ENCODE peak calls at places on chromosomes 5 and 9, in six cellular contexts. E is spleen, S is Panc1, I is adipocyte, M is transverse colon, P is gastrocnemius medialis. U is an unnamed sample.

GRCh38 chr5:151406322-151406947 is 41.0 kb upstream of the SLC36A1 start:
- DNase-seq in M (no peak), P (no peak), E (no peak), S (no peak), I (peak; percentile 22), U (no peak)

GRCh38 chr5:65151632-65152031 is 330.1 kb downstream of the ADAMTS6 start:
- DNase-seq in M (no peak), E (no peak), S (no peak), P (no peak), I (peak; percentile 59), U (peak; percentile 9)

GRCh38 chr5:79109527-79110492 is 1.8 kb upstream of the BHMT start:
- DNase-seq in E (no peak), M (no peak), I (no peak), S (peak; percentile 2), P (no peak), U (no peak)

GRCh38 chr9:37800631-37801286 is at the start of gene DCAF10:
- DNase-seq in S (no peak), E (peak; percentile 96), M (peak; percentile 89), I (peak; percentile 93), P (peak; percentile 73), U (peak; percentile 91)

GRCh38 chr9:136289651-136290507 is 14.0 kb downstream of the CCDC187 start:
- DNase-seq in S (no peak), M (no peak), I (no peak), E (no peak), P (no peak), U (no peak)

GRCh38 chr9:88238281-88238571 is 100.0 kb upstream of the SPATA31C2 start:
- DNase-seq in S (no peak), I (no peak), E (no peak), P (no peak), M (no peak), U (no peak)

GRCh38 chr9:34451545-34451944 is 6.8 kb downstream of the FAM219A start:
- DNase-seq in P (no peak), E (no peak), M (no peak), I (no peak), S (no peak), U (no peak)

GRCh38 chr9:14343948-14344547 is 30.1 kb upstream of the NFIB start:
- DNase-seq in S (no peak), I (no peak), M (no peak), E (no peak), P (no peak), U (no peak)

GRCh38 chr5:128844354-128844923 is 120.8 kb upstream of the SLC27A6 start:
- DNase-seq in S (no peak), E (no peak), I (peak; percentile 83), M (no peak), P (no peak), U (no peak)

GRCh38 chr9:34190996-34191892 is 12.4 kb downstream of the UBAP1 start:
- DNase-seq in P (no peak), S (no peak), M (no peak), I (peak; percentile 57), E (no peak), U (no peak)

GRCh38 chr5:68080282-68081050 is 135.1 kb upstream of the PIK3R1 start:
- DNase-seq in E (no peak), S (no peak), M (no peak), P (no peak), I (no peak), U (no peak)

GRCh38 chr5:11905209-11905608 is 963 bp upstream of the CTNND2 start:
- DNase-seq in P (no peak), I (no peak), E (no peak), M (no peak), S (no peak), U (no peak)

GRCh38 chr9:131227112-131228058 is 48.9 kb downstream of the FAM78A start:
- DNase-seq in S (no peak), M (peak; percentile 20), P (no peak), I (no peak), E (no peak), U (peak; percentile 37)

GRCh38 chr5:72831685-72832084 is 15.2 kb downstream of the TNPO1 start:
- DNase-seq in E (no peak), M (no peak), S (no peak), P (no peak), I (no peak), U (no peak)

DNA sequence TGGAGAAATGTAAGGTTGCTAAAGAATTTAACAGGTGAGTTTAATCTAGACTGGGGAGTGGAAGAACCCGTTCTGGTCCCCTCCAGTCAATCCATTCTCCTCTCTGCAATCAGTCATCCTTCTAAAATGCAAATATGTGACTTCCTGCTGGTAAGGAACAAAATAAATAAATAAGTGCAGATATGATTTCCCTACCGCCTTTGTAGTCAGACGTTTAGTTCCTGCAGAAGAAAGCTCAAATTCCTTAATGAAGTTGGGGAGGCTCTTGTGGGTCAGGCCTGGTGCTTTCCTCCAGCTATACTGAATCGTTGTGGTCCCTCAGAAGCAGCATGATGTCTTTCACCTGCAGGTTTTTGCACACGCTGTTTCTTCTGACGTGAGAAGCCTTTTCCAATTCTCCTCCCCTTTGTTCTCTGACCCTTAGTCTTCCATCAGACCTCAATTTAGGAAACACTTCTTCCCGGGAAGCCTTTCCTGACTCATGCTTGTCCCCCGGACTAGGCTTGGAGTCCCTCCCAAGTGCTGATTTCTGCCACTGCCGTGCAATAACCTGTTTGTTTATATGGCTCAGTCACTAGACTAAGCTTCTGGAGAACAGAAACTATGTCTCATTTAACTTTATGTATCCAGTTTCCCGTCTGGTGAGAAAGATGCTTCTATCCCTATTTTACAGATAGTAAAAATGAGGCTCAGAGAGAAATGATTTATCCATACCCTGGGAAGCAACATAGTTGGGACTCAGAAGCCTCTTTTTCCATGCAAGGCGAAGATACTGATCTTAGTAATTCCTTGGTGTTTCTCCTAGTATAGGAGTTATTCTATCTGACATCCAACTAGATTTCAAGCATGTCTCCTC is 1.3 kb downstream of the ATP6V1G1 start:
- DNase-seq in E (no peak), I (peak; percentile 55), M (no peak), P (no peak), S (no peak), U (peak; percentile 15)
- H3K4me1 ChIP-seq in E (peaks cover 64% of the 10 kb centered on the region), I (peaks cover 49% of the 10 kb centered on the region), M (peaks cover 46% of the 10 kb centered on the region), P (peaks cover 52% of the 10 kb centered on the region), S (peaks cover 5% of the 10 kb centered on the region), U (peaks cover 42% of the 10 kb centered on the region)

GRCh38 chr9:133953976-133954709 is 38.0 kb downstream of the VAV2 start:
- DNase-seq in E (peak; percentile 80), P (no peak), S (no peak), M (no peak), I (no peak), U (peak; percentile 18)

GRCh38 chr9:133952598-133953550 is 39.2 kb downstream of the VAV2 start:
- DNase-seq in E (peak; percentile 64), I (no peak), P (no peak), S (no peak), M (no peak), U (no peak)

GRCh38 chr9:133955821-133956411 is 36.2 kb downstream of the VAV2 start:
- DNase-seq in I (peak; percentile 75), S (no peak), P (no peak), M (peak; percentile 51), E (peak; percentile 91), U (no peak)

GRCh38 chr9:133954862-133955529 is 37.1 kb downstream of the VAV2 start:
- DNase-seq in S (no peak), P (no peak), E (peak; percentile 79), M (no peak), I (peak; percentile 2), U (peak; percentile 54)

DNA sequence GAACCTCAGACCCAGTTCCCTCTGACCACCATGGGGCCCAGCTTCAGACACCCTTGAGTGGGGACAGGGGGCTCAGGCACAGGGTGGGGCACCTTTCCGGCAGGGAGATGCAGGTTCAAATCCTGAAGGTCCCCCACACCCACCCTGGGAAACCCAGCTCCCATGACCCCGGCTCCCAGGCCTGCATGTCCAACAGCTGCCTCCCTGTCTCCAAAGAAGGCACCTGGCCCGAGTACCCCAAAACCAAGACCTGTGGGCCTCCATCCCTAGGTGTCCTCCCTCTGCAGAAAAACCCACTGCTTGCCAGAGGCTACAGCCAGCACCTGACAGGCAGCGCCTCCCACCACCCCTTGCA is 38.5 kb downstream of the VAV2 start:
- DNase-seq in E (no peak), S (no peak), P (no peak), M (no peak), I (no peak), U (peak; percentile 40)
- H3K9me3 ChIP-seq in E (no peaks in the 10 kb centered on the region), S (no peaks in the 10 kb centered on the region), P (no peaks in the 10 kb centered on the region), M (no peaks in the 10 kb centered on the region), I (no peaks in the 10 kb centered on the region), U (no peaks in the 10 kb centered on the region)

DNA sequence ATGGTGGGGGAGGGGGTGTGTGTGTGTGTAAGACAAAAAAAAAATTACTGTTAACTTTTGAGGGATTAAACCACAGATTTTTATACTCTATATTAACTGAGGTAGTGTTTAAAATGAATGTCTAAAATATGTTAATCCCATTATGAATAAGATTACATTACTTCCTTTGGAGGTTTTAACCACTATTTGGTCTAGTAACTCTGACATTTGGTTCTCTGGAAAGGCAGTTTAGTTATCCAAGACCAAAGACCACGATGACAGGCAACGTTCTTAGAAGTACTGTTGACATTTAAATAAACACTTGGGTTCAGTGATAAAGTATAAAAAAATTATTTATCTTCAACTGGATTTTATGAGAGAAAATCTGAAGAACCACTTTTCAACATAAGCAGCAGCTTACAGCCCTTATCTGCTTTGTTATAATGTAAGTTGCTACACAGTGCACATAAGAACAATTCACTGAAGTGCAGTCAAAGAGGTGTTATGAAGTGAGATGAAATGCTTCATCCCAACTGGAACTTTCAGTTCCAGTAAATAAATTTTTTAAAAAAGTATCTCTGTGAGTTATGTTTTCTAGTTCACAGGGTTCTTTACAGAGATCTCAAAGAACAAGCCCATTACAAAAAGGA is 94.5 kb downstream of the OSMR start:
- DNase-seq in E (no peak), M (no peak), P (no peak), S (no peak), I (no peak), U (no peak)
- H3K36me3 ChIP-seq in E (peaks cover 61% of the 10 kb centered on the region), M (peaks cover 67% of the 10 kb centered on the region), P (peaks cover 3% of the 10 kb centered on the region), S (peaks cover 13% of the 10 kb centered on the region), I (peaks cover 78% of the 10 kb centered on the region), U (no peaks in the 10 kb centered on the region)

DNA sequence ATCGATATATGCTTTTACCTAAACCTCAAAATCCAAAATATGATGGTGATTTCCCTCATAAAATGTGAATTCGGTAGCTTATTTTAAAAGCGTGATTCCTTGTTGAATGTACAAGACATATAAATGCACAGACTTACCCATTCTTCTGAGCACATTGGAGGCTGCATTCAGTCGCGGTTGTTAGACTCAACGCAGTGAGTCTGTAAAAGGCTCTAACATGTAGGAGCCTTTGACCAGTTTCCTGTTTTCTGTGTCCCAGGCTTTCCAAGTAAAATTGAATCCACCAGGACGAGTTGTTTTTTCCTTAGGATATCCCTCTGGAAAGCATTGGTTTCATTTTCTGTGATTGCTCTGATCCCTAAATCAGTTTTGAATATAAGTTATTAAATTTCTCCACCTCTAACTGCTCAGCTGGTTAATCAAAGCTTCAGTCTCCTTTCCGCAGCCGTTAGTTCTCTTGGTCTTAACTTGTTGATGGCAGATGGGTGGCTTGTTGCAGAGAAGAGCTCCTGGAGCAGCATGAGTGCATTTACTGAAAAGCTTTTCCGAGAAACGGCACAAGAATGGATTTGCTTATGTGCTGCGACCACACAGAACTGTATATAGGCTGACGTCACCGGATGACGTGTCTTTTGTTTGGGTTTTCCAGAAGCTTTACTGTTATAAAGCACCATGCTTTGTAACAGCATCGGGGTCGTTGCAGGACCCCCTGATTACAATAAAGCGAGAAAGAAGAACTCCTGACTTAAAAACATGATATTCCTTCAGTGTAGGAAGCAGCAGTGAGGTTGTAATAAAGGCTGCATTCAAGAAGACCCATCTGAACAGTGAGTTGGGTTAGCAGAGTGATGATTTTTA is at the start of gene LRRTM2:
- DNase-seq in I (peak; percentile 89), S (no peak), M (no peak), E (no peak), P (no peak), U (no peak)
- H3K4me1 ChIP-seq in I (no peaks in the 10 kb centered on the region), S (peaks cover 30% of the 10 kb centered on the region), M (peaks cover 11% of the 10 kb centered on the region), E (peaks cover 12% of the 10 kb centered on the region), P (peaks cover 42% of the 10 kb centered on the region), U (no peaks in the 10 kb centered on the region)

GRCh38 chr5:180274695-180275094 is 17.2 kb downstream of the MAPK9 start:
- DNase-seq in M (no peak), I (no peak), S (no peak), P (no peak), E (no peak), U (no peak)

GRCh38 chr5:180271205-180271604 is 20.7 kb downstream of the MAPK9 start:
- DNase-seq in P (no peak), S (no peak), E (no peak), I (no peak), M (no peak), U (no peak)
- H3K9me3 ChIP-seq in P (peaks cover 20% of the 10 kb centered on the region), S (peaks cover 67% of the 10 kb centered on the region), E (peaks cover 62% of the 10 kb centered on the region), I (peaks cover 97% of the 10 kb centered on the region), M (peaks cover 57% of the 10 kb centered on the region), U (peaks cover 80% of the 10 kb centered on the region)

U was measured in mucosa of descending colon.